ENCODE peak calls at places on chromosomes 7 and 10, in ten cellular contexts. One of them, this sample, is unnamed.

GRCh38 chr7:15159239-15159638 is 256.7 kb upstream of the DGKB start:
- DNase-seq in thyroid gland: no peak
- DNase-seq in fibroblast of lung: no peak
- DNase-seq in activated CD4-positive, alpha-beta T cell treated with anti-CD3 and anti-CD28 coated beads for 24 hours: no peak
- DNase-seq in stimulated activated CD8-positive, alpha-beta memory T cell treated with anti-CD3 and anti-CD28 coated beads, Interleukin-2, amount 100 ng/mL, for 48 hours: no peak
- DNase-seq in islet precursor cell: no peak
- DNase-seq in HS-5: no peak
- DNase-seq in left colon: no peak
- DNase-seq in HFFc6: no peak
- DNase-seq in mesendoderm: no peak
- DNase-seq in this sample: no peak

GRCh38 chr10:36129051-36129450 is 487.0 kb upstream of the FZD8 start:
- DNase-seq in HS-5: no peak
- DNase-seq in stimulated activated CD8-positive, alpha-beta memory T cell treated with anti-CD3 and anti-CD28 coated beads, Interleukin-2, amount 100 ng/mL, for 48 hours: no peak
- DNase-seq in activated CD4-positive, alpha-beta T cell treated with anti-CD3 and anti-CD28 coated beads for 24 hours: no peak
- DNase-seq in thyroid gland: no peak
- DNase-seq in mesendoderm: no peak
- DNase-seq in islet precursor cell: no peak
- DNase-seq in fibroblast of lung: no peak
- DNase-seq in left colon: no peak
- DNase-seq in HFFc6: no peak
- DNase-seq in this sample: no peak

GRCh38 chr10:86068532-86069337 is 297.9 kb downstream of the GRID1 start:
- DNase-seq in fibroblast of lung: no peak
- DNase-seq in stimulated activated CD8-positive, alpha-beta memory T cell treated with anti-CD3 and anti-CD28 coated beads, Interleukin-2, amount 100 ng/mL, for 48 hours: no peak
- DNase-seq in left colon: no peak
- DNase-seq in HFFc6: no peak
- DNase-seq in mesendoderm: no peak
- DNase-seq in islet precursor cell: peak
- DNase-seq in activated CD4-positive, alpha-beta T cell treated with anti-CD3 and anti-CD28 coated beads for 24 hours: no peak
- DNase-seq in HS-5: no peak
- DNase-seq in thyroid gland: no peak
- DNase-seq in this sample: no peak

GRCh38 chr10:25016349-25017246 is at the start of gene THNSL1:
- DNase-seq in mesendoderm: peak
- DNase-seq in islet precursor cell: peak
- DNase-seq in left colon: peak
- DNase-seq in stimulated activated CD8-positive, alpha-beta memory T cell treated with anti-CD3 and anti-CD28 coated beads, Interleukin-2, amount 100 ng/mL, for 48 hours: peak
- DNase-seq in fibroblast of lung: peak
- DNase-seq in activated CD4-positive, alpha-beta T cell treated with anti-CD3 and anti-CD28 coated beads for 24 hours: peak
- DNase-seq in thyroid gland: peak
- DNase-seq in HFFc6: peak
- DNase-seq in HS-5: peak
- DNase-seq in this sample: peak

GRCh38 chr7:95700917-95701316 is 71.4 kb upstream of the DYNC1I1 start:
- DNase-seq in islet precursor cell: no peak
- DNase-seq in fibroblast of lung: no peak
- DNase-seq in left colon: no peak
- DNase-seq in activated CD4-positive, alpha-beta T cell treated with anti-CD3 and anti-CD28 coated beads for 24 hours: no peak
- DNase-seq in HS-5: no peak
- DNase-seq in HFFc6: no peak
- DNase-seq in thyroid gland: no peak
- DNase-seq in stimulated activated CD8-positive, alpha-beta memory T cell treated with anti-CD3 and anti-CD28 coated beads, Interleukin-2, amount 100 ng/mL, for 48 hours: no peak
- DNase-seq in mesendoderm: no peak
- DNase-seq in this sample: no peak

GRCh38 chr7:2982831-2983230 is 60.8 kb downstream of the CARD11 start:
- DNase-seq in stimulated activated CD8-positive, alpha-beta memory T cell treated with anti-CD3 and anti-CD28 coated beads, Interleukin-2, amount 100 ng/mL, for 48 hours: peak
- DNase-seq in HS-5: no peak
- DNase-seq in activated CD4-positive, alpha-beta T cell treated with anti-CD3 and anti-CD28 coated beads for 24 hours: peak
- DNase-seq in mesendoderm: no peak
- DNase-seq in HFFc6: no peak
- DNase-seq in islet precursor cell: no peak
- DNase-seq in fibroblast of lung: no peak
- DNase-seq in thyroid gland: peak
- DNase-seq in left colon: peak
- DNase-seq in this sample: no peak

GRCh38 chr7:42449431-42449830 is 212.4 kb upstream of the GLI3 start:
- DNase-seq in stimulated activated CD8-positive, alpha-beta memory T cell treated with anti-CD3 and anti-CD28 coated beads, Interleukin-2, amount 100 ng/mL, for 48 hours: no peak
- DNase-seq in thyroid gland: no peak
- DNase-seq in HS-5: no peak
- DNase-seq in HFFc6: no peak
- DNase-seq in left colon: no peak
- DNase-seq in mesendoderm: no peak
- DNase-seq in activated CD4-positive, alpha-beta T cell treated with anti-CD3 and anti-CD28 coated beads for 24 hours: no peak
- DNase-seq in islet precursor cell: no peak
- DNase-seq in fibroblast of lung: no peak
- DNase-seq in this sample: no peak

GRCh38 chr7:36191292-36191920 is 38.4 kb downstream of the EEPD1 start:
- DNase-seq in mesendoderm: no peak
- DNase-seq in HS-5: no peak
- DNase-seq in activated CD4-positive, alpha-beta T cell treated with anti-CD3 and anti-CD28 coated beads for 24 hours: no peak
- DNase-seq in thyroid gland: no peak
- DNase-seq in islet precursor cell: no peak
- DNase-seq in HFFc6: no peak
- DNase-seq in left colon: no peak
- DNase-seq in stimulated activated CD8-positive, alpha-beta memory T cell treated with anti-CD3 and anti-CD28 coated beads, Interleukin-2, amount 100 ng/mL, for 48 hours: no peak
- DNase-seq in fibroblast of lung: peak
- DNase-seq in this sample: peak

GRCh38 chr7:158824028-158824427 is 5.3 kb downstream of the ESYT2 start:
- DNase-seq in fibroblast of lung: peak
- DNase-seq in mesendoderm: no peak
- DNase-seq in HS-5: no peak
- DNase-seq in HFFc6: no peak
- DNase-seq in activated CD4-positive, alpha-beta T cell treated with anti-CD3 and anti-CD28 coated beads for 24 hours: no peak
- DNase-seq in stimulated activated CD8-positive, alpha-beta memory T cell treated with anti-CD3 and anti-CD28 coated beads, Interleukin-2, amount 100 ng/mL, for 48 hours: no peak
- DNase-seq in islet precursor cell: no peak
- DNase-seq in thyroid gland: no peak
- DNase-seq in left colon: no peak
- DNase-seq in this sample: no peak

GRCh38 chr10:91287912-91288311 is 67.4 kb downstream of the PCGF5 start:
- DNase-seq in HFFc6: no peak
- DNase-seq in islet precursor cell: no peak
- DNase-seq in mesendoderm: no peak
- DNase-seq in thyroid gland: no peak
- DNase-seq in activated CD4-positive, alpha-beta T cell treated with anti-CD3 and anti-CD28 coated beads for 24 hours: no peak
- DNase-seq in HS-5: no peak
- DNase-seq in stimulated activated CD8-positive, alpha-beta memory T cell treated with anti-CD3 and anti-CD28 coated beads, Interleukin-2, amount 100 ng/mL, for 48 hours: no peak
- DNase-seq in fibroblast of lung: no peak
- DNase-seq in left colon: no peak
- DNase-seq in this sample: no peak

GRCh38 chr10:130127612-130128607 is 8.3 kb upstream of the GLRX3 start:
- DNase-seq in mesendoderm: peak
- DNase-seq in HS-5: no peak
- DNase-seq in islet precursor cell: peak
- DNase-seq in stimulated activated CD8-positive, alpha-beta memory T cell treated with anti-CD3 and anti-CD28 coated beads, Interleukin-2, amount 100 ng/mL, for 48 hours: no peak
- DNase-seq in HFFc6: peak
- DNase-seq in activated CD4-positive, alpha-beta T cell treated with anti-CD3 and anti-CD28 coated beads for 24 hours: no peak
- DNase-seq in left colon: peak
- DNase-seq in thyroid gland: peak
- DNase-seq in fibroblast of lung: peak
- DNase-seq in this sample: peak

GRCh38 chr7:43248961-43249807 is 136.7 kb downstream of the HECW1 start:
- DNase-seq in fibroblast of lung: peak
- DNase-seq in stimulated activated CD8-positive, alpha-beta memory T cell treated with anti-CD3 and anti-CD28 coated beads, Interleukin-2, amount 100 ng/mL, for 48 hours: no peak
- DNase-seq in islet precursor cell: no peak
- DNase-seq in mesendoderm: peak
- DNase-seq in thyroid gland: peak
- DNase-seq in left colon: peak
- DNase-seq in HFFc6: peak
- DNase-seq in HS-5: no peak
- DNase-seq in activated CD4-positive, alpha-beta T cell treated with anti-CD3 and anti-CD28 coated beads for 24 hours: no peak
- DNase-seq in this sample: peak

GRCh38 chr10:77162697-77163096 is 474.9 kb downstream of the KCNMA1 start:
- DNase-seq in thyroid gland: no peak
- DNase-seq in activated CD4-positive, alpha-beta T cell treated with anti-CD3 and anti-CD28 coated beads for 24 hours: no peak
- DNase-seq in HS-5: peak
- DNase-seq in left colon: no peak
- DNase-seq in islet precursor cell: no peak
- DNase-seq in stimulated activated CD8-positive, alpha-beta memory T cell treated with anti-CD3 and anti-CD28 coated beads, Interleukin-2, amount 100 ng/mL, for 48 hours: no peak
- DNase-seq in HFFc6: peak
- DNase-seq in mesendoderm: no peak
- DNase-seq in fibroblast of lung: peak
- DNase-seq in this sample: no peak

GRCh38 chr10:61935085-61935484 is 33.6 kb downstream of the ARID5B start:
- DNase-seq in HS-5: no peak
- DNase-seq in islet precursor cell: no peak
- DNase-seq in activated CD4-positive, alpha-beta T cell treated with anti-CD3 and anti-CD28 coated beads for 24 hours: no peak
- DNase-seq in stimulated activated CD8-positive, alpha-beta memory T cell treated with anti-CD3 and anti-CD28 coated beads, Interleukin-2, amount 100 ng/mL, for 48 hours: no peak
- DNase-seq in HFFc6: no peak
- DNase-seq in mesendoderm: no peak
- DNase-seq in thyroid gland: no peak
- DNase-seq in fibroblast of lung: no peak
- DNase-seq in left colon: no peak
- DNase-seq in this sample: no peak

This sample was measured in AG08395.